ENCODE peak calls at places on chromosomes 4 and X, in four cellular contexts. V is mammary epithelial cell, G is left lung, Q is IMR-90. S is an unnamed sample.

GRCh38 chrX:1597345-1598020 is 6.1 kb downstream of the AKAP17A start:
- DNase-seq in V (no peak), Q (no peak), G (peak; percentile 77), S (no peak)

GRCh38 chr4:98838977-98839618 is 89.8 kb downstream of the EIF4E start:
- DNase-seq in Q (peak; percentile 15), V (peak; percentile 2), G (no peak), S (no peak)

GRCh38 chrX:66233206-66233605 is 69.2 kb downstream of the HEPH start:
- DNase-seq in V (no peak), Q (no peak), G (no peak), S (no peak)

GRCh38 chr4:152014280-152014679 is 253.5 kb upstream of the GATB start:
- DNase-seq in G (no peak), V (no peak), Q (no peak), S (no peak)

GRCh38 chrX:68424719-68425118 is 8.6 kb downstream of the OPHN1 start:
- DNase-seq in Q (no peak), V (no peak), G (no peak), S (no peak)

GRCh38 chr4:168811793-168812651 is 198.0 kb downstream of the CBR4 start:
- DNase-seq in V (peak; percentile 70), Q (peak; percentile 79), G (no peak), S (no peak)

GRCh38 chrX:123975180-123975579 is 13.7 kb downstream of the STAG2 start:
- DNase-seq in G (no peak), Q (peak; percentile 31), V (peak; percentile 20), S (no peak)

GRCh38 chrX:75642811-75643361 is 120.0 kb upstream of the ZDHHC15 start:
- DNase-seq in V (no peak), G (no peak), Q (no peak), S (no peak)

GRCh38 chrX:27186671-27187070 is 276.5 kb downstream of the PPP4R3C start:
- DNase-seq in V (peak; percentile 34), Q (peak; percentile 28), G (no peak), S (no peak)

GRCh38 chr4:83125738-83126141 is 11.2 kb upstream of the PLAC8 start:
- DNase-seq in Q (no peak), V (no peak), G (no peak), S (no peak)

GRCh38 chr4:94814237-94814636 is 56.5 kb downstream of the BMPR1B start:
- DNase-seq in Q (peak; percentile 13), G (no peak), V (no peak), S (no peak)

GRCh38 chrX:104288961-104289360 is 34.2 kb upstream of the ESX1 start:
- DNase-seq in G (no peak), V (no peak), Q (no peak), S (no peak)

GRCh38 chr4:143337600-143338287 is 1.1 kb downstream of the GAB1 start:
- DNase-seq in G (peak; percentile 76), V (peak; percentile 42), Q (peak; percentile 58), S (peak; percentile 71)

GRCh38 chr4:833156-833555 is 7.2 kb upstream of the CPLX1 start:
- DNase-seq in Q (no peak), V (no peak), G (peak; percentile 40), S (no peak)

GRCh38 chr4:8371251-8371995 is 69.1 kb downstream of the ACOX3 start:
- DNase-seq in Q (no peak), G (peak; percentile 69), V (no peak), S (peak; percentile 30)

GRCh38 chr4:171880136-171880535 is 66.9 kb downstream of the GALNTL6 start:
- DNase-seq in Q (peak; percentile 0), V (peak; percentile 51), G (no peak), S (no peak)

GRCh38 chr4:39976945-39977488 is 694 bp downstream of the PDS5A start:
- DNase-seq in G (peak; percentile 88), Q (no peak), V (peak; percentile 39), S (peak; percentile 39)

GRCh38 chrX:105744291-105744690 is 78.0 kb upstream of the NRK start:
- DNase-seq in V (peak; percentile 34), Q (no peak), G (no peak), S (no peak)

GRCh38 chr4:118173956-118174355 is 139.7 kb downstream of the NDST3 start:
- DNase-seq in V (peak; percentile 53), Q (peak; percentile 96), G (no peak), S (no peak)

GRCh38 chrX:124488412-124489161 is 142.2 kb downstream of the SH2D1A start:
- DNase-seq in G (no peak), Q (no peak), V (no peak), S (no peak)

GRCh38 chrX:134761788-134762187 is 103.5 kb upstream of the PLAC1 start:
- DNase-seq in Q (no peak), V (no peak), G (no peak), S (no peak)

GRCh38 chr4:59969909-59970308 is 1230.2 kb upstream of the ADGRL3 start:
- DNase-seq in G (no peak), V (no peak), Q (no peak), S (no peak)

GRCh38 chrX:16807548-16807947 is 21.3 kb downstream of the TXLNG start:
- DNase-seq in Q (peak; percentile 38), G (no peak), V (peak; percentile 20), S (no peak)

GRCh38 chr4:41877020-41877796 is 58.0 kb upstream of the TMEM33 start:
- DNase-seq in V (no peak), Q (no peak), G (no peak), S (no peak)

DNA sequence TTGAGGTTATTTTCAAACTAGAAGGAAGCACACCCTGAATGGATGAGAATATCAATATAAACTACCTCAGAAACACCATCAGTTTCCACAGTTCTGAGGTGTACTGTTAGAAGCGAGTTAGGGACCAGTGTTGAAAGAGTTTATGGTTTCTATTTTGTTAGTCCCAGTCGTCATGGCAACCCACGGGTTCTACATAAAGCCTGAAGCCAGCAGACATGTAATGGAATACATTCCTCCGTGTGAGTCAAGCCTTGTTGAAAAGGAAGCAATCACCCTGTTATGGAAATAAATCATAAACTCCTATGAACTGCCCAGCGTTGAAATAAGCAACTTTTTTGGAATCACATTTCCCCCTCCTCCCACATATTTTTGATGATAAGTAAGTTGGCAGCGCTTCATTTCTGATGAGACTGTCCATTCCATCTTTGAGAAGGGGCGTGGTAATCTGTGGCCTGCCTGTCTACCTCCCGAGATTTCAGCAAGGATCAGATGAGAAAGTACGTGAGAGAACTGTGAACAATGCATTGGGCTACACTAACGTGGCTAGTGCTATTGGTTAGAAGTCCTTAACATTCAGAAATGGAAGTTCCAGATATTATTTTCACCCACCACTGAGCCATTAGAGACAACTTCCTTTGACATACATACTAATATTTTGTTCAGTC is 40.4 kb upstream of the PDHA1 start:
- DNase-seq in V (peak; percentile 72), G (no peak), Q (peak; percentile 45), S (no peak)
- H3K27ac ChIP-seq in V (no peak overlapping the region), G (no peak overlapping the region), Q (no peak overlapping the region), S (no peak overlapping the region)

GRCh38 chr4:11424000-11424399 is 4.7 kb downstream of the HS3ST1 start:
- DNase-seq in V (peak; percentile 47), G (no peak), Q (peak; percentile 4), S (no peak)
- TF ChIP-seq CTCF in V (peak; percentile 39), G (no peak), Q (no peak), S (peak; percentile 26)

DNA sequence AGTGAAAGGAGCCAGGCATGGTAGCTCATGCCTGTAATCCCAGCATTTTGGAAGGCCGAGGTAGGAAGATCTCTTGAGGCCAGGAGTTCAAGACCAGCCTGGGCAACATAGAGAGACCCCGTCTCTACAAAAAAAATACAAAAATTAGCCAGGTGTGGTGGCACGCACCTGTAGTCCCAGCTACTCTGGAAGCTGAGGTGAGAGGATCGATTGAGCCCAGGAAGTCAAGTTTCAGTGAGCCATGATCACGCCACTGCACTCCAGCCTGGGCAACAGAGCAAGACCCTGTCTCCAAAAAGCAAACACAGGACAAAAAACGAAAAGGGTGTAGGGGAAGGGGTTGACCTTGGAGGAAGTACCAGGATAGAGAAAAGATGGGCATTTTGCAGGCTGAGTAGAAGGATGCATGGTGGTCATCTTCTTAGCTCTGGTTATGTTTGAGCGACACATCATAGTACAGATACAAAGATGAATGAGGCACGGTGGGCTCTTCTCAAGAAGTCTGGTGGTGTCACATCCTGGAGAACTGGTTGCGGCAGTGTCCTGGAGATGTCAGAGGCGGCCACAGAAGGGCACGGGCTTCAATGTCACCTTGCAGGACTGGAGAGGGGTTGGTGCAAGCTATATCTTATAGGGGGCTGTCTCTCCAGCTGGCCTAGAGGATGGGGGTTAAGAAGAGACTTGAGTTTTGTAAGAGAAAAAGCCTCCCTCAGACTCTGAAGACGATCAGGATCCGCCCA is 32.0 kb downstream of the SLC25A5 start:
- DNase-seq in V (no peak), Q (no peak), G (no peak), S (no peak)
- H3K27ac ChIP-seq in V (no peak overlapping the region), Q (no peak overlapping the region), G (no peak overlapping the region), S (no peak overlapping the region)

GRCh38 chrX:119121341-119121740 is 6.3 kb downstream of the KIAA1210 start:
- DNase-seq in G (no peak), Q (peak; percentile 31), V (no peak), S (no peak)

DNA sequence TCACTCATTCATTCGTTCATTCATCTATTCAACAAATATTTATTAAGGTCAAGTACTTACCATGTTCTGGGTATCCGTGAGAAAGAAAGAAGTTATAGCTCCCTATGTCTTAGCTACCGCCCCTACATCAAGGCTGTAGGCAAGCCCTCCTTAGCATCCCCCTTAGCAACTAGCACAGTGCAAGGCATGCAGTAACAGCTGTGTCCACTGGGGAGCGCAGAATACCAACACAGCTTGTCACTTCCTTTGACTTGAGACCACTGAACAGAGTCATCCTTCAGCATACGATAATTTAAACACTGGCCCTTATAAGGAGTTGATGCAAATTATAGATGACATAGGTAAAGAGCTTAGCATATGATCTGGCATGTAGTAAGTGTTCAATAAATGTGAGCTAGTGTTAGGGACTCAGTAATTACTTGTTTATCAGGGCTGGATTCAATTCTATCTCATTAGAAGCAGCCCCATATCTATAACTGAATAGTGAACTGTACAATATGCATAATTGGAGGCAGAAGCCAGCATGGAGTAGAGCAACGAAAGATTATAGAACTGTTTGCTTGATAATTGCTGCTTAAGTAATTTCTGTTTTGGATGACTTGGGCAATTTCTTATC is 8.7 kb downstream of the KIAA1210 start:
- DNase-seq in V (peak; percentile 8), Q (peak; percentile 42), G (no peak), S (no peak)
- TF ChIP-seq CTCF in V (peak; percentile 79), Q (peak; percentile 61), G (peak; percentile 80), S (peak; percentile 59)

S was measured in dorsolateral prefrontal cortex.